ENCODE peak calls at places on chromosome 20, in nine cellular contexts. One of them, this sample, is unnamed. For H3K36me3, the result is how much of the 10 kb centered on the place peaks cover.

GRCh38 chr20:23656372-23656771 is 18.6 kb upstream of the CST3 start:
- DNase-seq in cardiac muscle cell: no peak
- DNase-seq in effector memory CD4-positive, alpha-beta T cell: no peak
- DNase-seq in adrenal gland: no peak
- DNase-seq in stomach: no peak
- DNase-seq in heart right ventricle: no peak
- DNase-seq in lower lobe of right lung: no peak
- DNase-seq in mucosa of descending colon: peak
- DNase-seq in SJCRH30: no peak
- DNase-seq in this sample: no peak

GRCh38 chr20:51067792-51068191 is 44.9 kb upstream of the KCNG1 start:
- DNase-seq in lower lobe of right lung: no peak
- DNase-seq in heart right ventricle: no peak
- DNase-seq in stomach: no peak
- DNase-seq in effector memory CD4-positive, alpha-beta T cell: no peak
- DNase-seq in cardiac muscle cell: peak
- DNase-seq in SJCRH30: no peak
- DNase-seq in mucosa of descending colon: no peak
- DNase-seq in adrenal gland: no peak
- DNase-seq in this sample: no peak

GRCh38 chr20:6769953-6770831 is 2.7 kb downstream of the BMP2 start:
- DNase-seq in SJCRH30: no peak
- DNase-seq in stomach: peak
- DNase-seq in heart right ventricle: peak
- DNase-seq in lower lobe of right lung: peak
- DNase-seq in adrenal gland: peak
- DNase-seq in effector memory CD4-positive, alpha-beta T cell: no peak
- DNase-seq in cardiac muscle cell: peak
- DNase-seq in mucosa of descending colon: peak
- DNase-seq in this sample: peak

GRCh38 chr20:31712112-31712553 is 10.5 kb downstream of the BCL2L1 start:
- DNase-seq in lower lobe of right lung: no peak
- DNase-seq in cardiac muscle cell: peak
- DNase-seq in mucosa of descending colon: no peak
- DNase-seq in stomach: peak
- DNase-seq in heart right ventricle: no peak
- DNase-seq in SJCRH30: no peak
- DNase-seq in effector memory CD4-positive, alpha-beta T cell: no peak
- DNase-seq in adrenal gland: peak
- DNase-seq in this sample: peak

GRCh38 chr20:57559286-57559627 is 1.7 kb upstream of the PCK1 start:
- DNase-seq in mucosa of descending colon: no peak
- DNase-seq in adrenal gland: no peak
- DNase-seq in effector memory CD4-positive, alpha-beta T cell: no peak
- DNase-seq in stomach: no peak
- DNase-seq in heart right ventricle: no peak
- DNase-seq in SJCRH30: no peak
- DNase-seq in lower lobe of right lung: no peak
- DNase-seq in cardiac muscle cell: no peak
- DNase-seq in this sample: no peak

GRCh38 chr20:11429168-11429567 is 488.5 kb upstream of the BTBD3 start:
- DNase-seq in lower lobe of right lung: no peak
- DNase-seq in mucosa of descending colon: no peak
- DNase-seq in cardiac muscle cell: no peak
- DNase-seq in SJCRH30: no peak
- DNase-seq in adrenal gland: no peak
- DNase-seq in effector memory CD4-positive, alpha-beta T cell: no peak
- DNase-seq in heart right ventricle: no peak
- DNase-seq in stomach: no peak
- DNase-seq in this sample: no peak

GRCh38 chr20:49724637-49725606 is 11.2 kb upstream of the B4GALT5 start:
- DNase-seq in cardiac muscle cell: peak
- DNase-seq in adrenal gland: peak
- DNase-seq in effector memory CD4-positive, alpha-beta T cell: no peak
- DNase-seq in SJCRH30: peak
- DNase-seq in heart right ventricle: peak
- DNase-seq in mucosa of descending colon: no peak
- DNase-seq in stomach: no peak
- DNase-seq in lower lobe of right lung: peak
- DNase-seq in this sample: peak

GRCh38 chr20:14879020-14879697 is 541.7 kb upstream of the FLRT3 start:
- DNase-seq in stomach: no peak
- DNase-seq in lower lobe of right lung: no peak
- DNase-seq in heart right ventricle: no peak
- DNase-seq in adrenal gland: no peak
- DNase-seq in mucosa of descending colon: no peak
- DNase-seq in effector memory CD4-positive, alpha-beta T cell: no peak
- DNase-seq in cardiac muscle cell: peak
- DNase-seq in SJCRH30: no peak
- DNase-seq in this sample: no peak

GRCh38 chr20:17083738-17084137 is 143.1 kb upstream of the PCSK2 start:
- DNase-seq in cardiac muscle cell: no peak
- DNase-seq in mucosa of descending colon: no peak
- DNase-seq in lower lobe of right lung: no peak
- DNase-seq in SJCRH30: peak
- DNase-seq in heart right ventricle: no peak
- DNase-seq in stomach: no peak
- DNase-seq in effector memory CD4-positive, alpha-beta T cell: no peak
- DNase-seq in adrenal gland: no peak
- DNase-seq in this sample: no peak

GRCh38 chr20:57919059-57919458 is 209.2 kb upstream of the PMEPA1 start:
- DNase-seq in stomach: no peak
- DNase-seq in adrenal gland: no peak
- DNase-seq in SJCRH30: peak
- DNase-seq in effector memory CD4-positive, alpha-beta T cell: no peak
- DNase-seq in mucosa of descending colon: no peak
- DNase-seq in heart right ventricle: no peak
- DNase-seq in cardiac muscle cell: no peak
- DNase-seq in lower lobe of right lung: no peak
- DNase-seq in this sample: no peak

GRCh38 chr20:8627386-8628030 is 441.4 kb upstream of the PLCB4 start:
- DNase-seq in SJCRH30: no peak
- DNase-seq in mucosa of descending colon: no peak
- DNase-seq in cardiac muscle cell: peak
- DNase-seq in heart right ventricle: no peak
- DNase-seq in lower lobe of right lung: no peak
- DNase-seq in effector memory CD4-positive, alpha-beta T cell: no peak
- DNase-seq in adrenal gland: no peak
- DNase-seq in stomach: no peak
- DNase-seq in this sample: no peak

GRCh38 chr20:3818155-3819151 is 1.9 kb upstream of the AP5S1 start:
- DNase-seq in cardiac muscle cell: peak
- DNase-seq in adrenal gland: peak
- DNase-seq in mucosa of descending colon: peak
- DNase-seq in heart right ventricle: no peak
- DNase-seq in effector memory CD4-positive, alpha-beta T cell: no peak
- DNase-seq in lower lobe of right lung: peak
- DNase-seq in SJCRH30: peak
- DNase-seq in stomach: peak
- DNase-seq in this sample: peak

GRCh38 chr20:11158146-11158545 is 484.3 kb upstream of the JAG1 start:
- DNase-seq in SJCRH30: no peak
- DNase-seq in adrenal gland: no peak
- DNase-seq in cardiac muscle cell: peak
- DNase-seq in mucosa of descending colon: no peak
- DNase-seq in heart right ventricle: no peak
- DNase-seq in stomach: no peak
- DNase-seq in effector memory CD4-positive, alpha-beta T cell: no peak
- DNase-seq in lower lobe of right lung: no peak
- DNase-seq in this sample: no peak

GRCh38 chr20:57025666-57026065 is 240.8 kb downstream of the BMP7 start:
- DNase-seq in lower lobe of right lung: no peak
- DNase-seq in heart right ventricle: no peak
- DNase-seq in stomach: no peak
- DNase-seq in mucosa of descending colon: no peak
- DNase-seq in SJCRH30: peak
- DNase-seq in cardiac muscle cell: no peak
- DNase-seq in adrenal gland: no peak
- DNase-seq in effector memory CD4-positive, alpha-beta T cell: no peak
- DNase-seq in this sample: no peak

GRCh38 chr20:62898093-62898964 is 28.0 kb downstream of the DIDO1 start:
- DNase-seq in lower lobe of right lung: peak
- DNase-seq in adrenal gland: no peak
- DNase-seq in stomach: no peak
- DNase-seq in effector memory CD4-positive, alpha-beta T cell: no peak
- DNase-seq in SJCRH30: no peak
- DNase-seq in cardiac muscle cell: no peak
- DNase-seq in mucosa of descending colon: no peak
- DNase-seq in heart right ventricle: no peak
- DNase-seq in this sample: no peak
- H3K36me3 ChIP-seq in lower lobe of right lung: half or more
- H3K36me3 ChIP-seq in adrenal gland: half or more
- H3K36me3 ChIP-seq in stomach: under half
- H3K36me3 ChIP-seq in effector memory CD4-positive, alpha-beta T cell: under half
- H3K36me3 ChIP-seq in SJCRH30: under half
- H3K36me3 ChIP-seq in cardiac muscle cell: under half
- H3K36me3 ChIP-seq in mucosa of descending colon: under half
- H3K36me3 ChIP-seq in heart right ventricle: under half
- H3K36me3 ChIP-seq in this sample: under half

GRCh38 chr20:38424404-38424803 is 10.7 kb downstream of the SNHG17 start:
- DNase-seq in lower lobe of right lung: no peak
- DNase-seq in SJCRH30: peak
- DNase-seq in effector memory CD4-positive, alpha-beta T cell: no peak
- DNase-seq in mucosa of descending colon: no peak
- DNase-seq in stomach: no peak
- DNase-seq in cardiac muscle cell: no peak
- DNase-seq in heart right ventricle: no peak
- DNase-seq in adrenal gland: no peak
- DNase-seq in this sample: no peak

GRCh38 chr20:38427655-38428023 is 7.5 kb downstream of the SNHG17 start:
- DNase-seq in lower lobe of right lung: no peak
- DNase-seq in stomach: no peak
- DNase-seq in adrenal gland: no peak
- DNase-seq in heart right ventricle: no peak
- DNase-seq in effector memory CD4-positive, alpha-beta T cell: no peak
- DNase-seq in cardiac muscle cell: no peak
- DNase-seq in mucosa of descending colon: no peak
- DNase-seq in SJCRH30: no peak
- DNase-seq in this sample: no peak

GRCh38 chr20:38428800-38429199 is 6.3 kb downstream of the SNHG17 start:
- DNase-seq in cardiac muscle cell: no peak
- DNase-seq in adrenal gland: no peak
- DNase-seq in stomach: no peak
- DNase-seq in mucosa of descending colon: no peak
- DNase-seq in heart right ventricle: no peak
- DNase-seq in SJCRH30: no peak
- DNase-seq in effector memory CD4-positive, alpha-beta T cell: no peak
- DNase-seq in lower lobe of right lung: no peak
- DNase-seq in this sample: no peak

GRCh38 chr20:38426006-38426405 is 9.1 kb downstream of the SNHG17 start:
- DNase-seq in heart right ventricle: no peak
- DNase-seq in effector memory CD4-positive, alpha-beta T cell: no peak
- DNase-seq in adrenal gland: peak
- DNase-seq in SJCRH30: peak
- DNase-seq in stomach: no peak
- DNase-seq in mucosa of descending colon: no peak
- DNase-seq in cardiac muscle cell: peak
- DNase-seq in lower lobe of right lung: no peak
- DNase-seq in this sample: no peak

GRCh38 chr20:38426498-38426897 is 8.6 kb downstream of the SNHG17 start:
- DNase-seq in mucosa of descending colon: no peak
- DNase-seq in effector memory CD4-positive, alpha-beta T cell: no peak
- DNase-seq in SJCRH30: no peak
- DNase-seq in adrenal gland: no peak
- DNase-seq in cardiac muscle cell: no peak
- DNase-seq in heart right ventricle: no peak
- DNase-seq in stomach: no peak
- DNase-seq in lower lobe of right lung: no peak
- DNase-seq in this sample: no peak
- H3K36me3 ChIP-seq in mucosa of descending colon: under half
- H3K36me3 ChIP-seq in effector memory CD4-positive, alpha-beta T cell: half or more
- H3K36me3 ChIP-seq in SJCRH30: half or more
- H3K36me3 ChIP-seq in adrenal gland: half or more
- H3K36me3 ChIP-seq in cardiac muscle cell: half or more
- H3K36me3 ChIP-seq in heart right ventricle: under half
- H3K36me3 ChIP-seq in stomach: half or more
- H3K36me3 ChIP-seq in lower lobe of right lung: half or more
- H3K36me3 ChIP-seq in this sample: under half

GRCh38 chr20:41110012-41110411 is 27.3 kb upstream of the PLCG1 start:
- DNase-seq in lower lobe of right lung: no peak
- DNase-seq in effector memory CD4-positive, alpha-beta T cell: no peak
- DNase-seq in cardiac muscle cell: no peak
- DNase-seq in stomach: no peak
- DNase-seq in heart right ventricle: no peak
- DNase-seq in mucosa of descending colon: no peak
- DNase-seq in adrenal gland: no peak
- DNase-seq in SJCRH30: no peak
- DNase-seq in this sample: no peak

GRCh38 chr20:41111578-41111951 is 25.8 kb upstream of the PLCG1 start:
- DNase-seq in mucosa of descending colon: no peak
- DNase-seq in SJCRH30: no peak
- DNase-seq in cardiac muscle cell: no peak
- DNase-seq in stomach: no peak
- DNase-seq in lower lobe of right lung: no peak
- DNase-seq in heart right ventricle: no peak
- DNase-seq in effector memory CD4-positive, alpha-beta T cell: no peak
- DNase-seq in adrenal gland: no peak
- DNase-seq in this sample: no peak

GRCh38 chr20:41110930-41111577 is 26.3 kb upstream of the PLCG1 start:
- DNase-seq in mucosa of descending colon: no peak
- DNase-seq in cardiac muscle cell: no peak
- DNase-seq in effector memory CD4-positive, alpha-beta T cell: no peak
- DNase-seq in adrenal gland: no peak
- DNase-seq in lower lobe of right lung: no peak
- DNase-seq in SJCRH30: no peak
- DNase-seq in heart right ventricle: no peak
- DNase-seq in stomach: no peak
- DNase-seq in this sample: no peak

GRCh38 chr20:41108531-41108930 is 28.8 kb upstream of the PLCG1 start:
- DNase-seq in adrenal gland: no peak
- DNase-seq in effector memory CD4-positive, alpha-beta T cell: no peak
- DNase-seq in mucosa of descending colon: no peak
- DNase-seq in stomach: no peak
- DNase-seq in heart right ventricle: no peak
- DNase-seq in SJCRH30: no peak
- DNase-seq in cardiac muscle cell: no peak
- DNase-seq in lower lobe of right lung: no peak
- DNase-seq in this sample: no peak
- H3K36me3 ChIP-seq in adrenal gland: under half
- H3K36me3 ChIP-seq in effector memory CD4-positive, alpha-beta T cell: under half
- H3K36me3 ChIP-seq in mucosa of descending colon: under half
- H3K36me3 ChIP-seq in stomach: under half
- H3K36me3 ChIP-seq in heart right ventricle: under half
- H3K36me3 ChIP-seq in SJCRH30: half or more
- H3K36me3 ChIP-seq in cardiac muscle cell: half or more
- H3K36me3 ChIP-seq in lower lobe of right lung: half or more
- H3K36me3 ChIP-seq in this sample: under half

DNA sequence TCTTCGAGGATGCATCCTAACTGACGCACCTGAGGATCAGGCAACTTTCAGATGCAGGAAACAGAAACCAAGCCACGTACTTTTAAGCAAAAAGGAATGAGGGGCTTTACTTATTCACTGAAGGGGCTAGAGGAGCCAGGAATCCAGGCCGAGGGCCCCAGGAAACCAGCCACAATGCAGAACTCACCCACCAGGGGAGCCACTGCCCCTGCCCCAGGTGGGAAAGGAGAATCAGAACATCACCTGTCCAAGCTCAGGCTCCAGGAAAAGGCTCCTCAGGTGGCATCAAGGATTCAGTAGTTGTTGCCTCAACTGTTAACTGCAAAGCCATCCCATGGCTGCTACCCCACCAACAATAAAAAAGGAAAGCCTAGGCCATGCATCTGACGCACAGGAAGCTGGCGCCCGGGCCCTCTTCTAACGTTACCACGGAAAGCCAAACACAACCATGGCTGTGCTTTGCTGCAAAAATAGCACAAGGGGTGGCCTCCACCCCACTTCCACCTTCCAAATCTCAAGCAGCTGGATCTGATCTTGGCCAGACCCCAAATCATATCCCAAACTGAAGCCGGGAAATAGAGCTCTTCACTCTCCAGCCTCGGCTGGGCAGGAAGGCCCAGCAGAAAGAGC is 121.0 kb downstream of the PREX1 start:
- DNase-seq in lower lobe of right lung: no peak
- DNase-seq in cardiac muscle cell: no peak
- DNase-seq in adrenal gland: no peak
- DNase-seq in effector memory CD4-positive, alpha-beta T cell: no peak
- DNase-seq in mucosa of descending colon: no peak
- DNase-seq in heart right ventricle: peak
- DNase-seq in SJCRH30: no peak
- DNase-seq in stomach: no peak
- DNase-seq in this sample: no peak
- H3K36me3 ChIP-seq in lower lobe of right lung: under half
- H3K36me3 ChIP-seq in cardiac muscle cell: under half
- H3K36me3 ChIP-seq in adrenal gland: under half
- H3K36me3 ChIP-seq in effector memory CD4-positive, alpha-beta T cell: half or more
- H3K36me3 ChIP-seq in mucosa of descending colon: under half
- H3K36me3 ChIP-seq in heart right ventricle: under half
- H3K36me3 ChIP-seq in SJCRH30: under half
- H3K36me3 ChIP-seq in stomach: under half
- H3K36me3 ChIP-seq in this sample: under half